ENCODE peak calls at places on chromosome 16, in nine cellular contexts. N is HFF-Myc, H is A549, G is OCI-LY7, K is Caco-2, U is suprapubic skin, W is fibroblast of the aortic adventitia, M is BJ, D is endodermal cell. P is an unnamed sample.

GRCh38 chr16:85187002-85187401 is 74.7 kb upstream of the CIBAR2 start:
- DNase-seq in N (no peak), H (no peak), G (no peak), K (no peak), U (no peak), W (peak; percentile 44), M (no peak), D (no peak), P (no peak)

GRCh38 chr16:4685292-4685691 is 8.1 kb upstream of the NUDT16L1 start:
- DNase-seq in N (no peak), H (no peak), G (no peak), K (no peak), U (no peak), W (no peak), M (no peak), D (no peak), P (no peak)

GRCh38 chr16:7541026-7541425 is 208.4 kb downstream of the RBFOX1 start:
- DNase-seq in N (no peak), H (no peak), G (no peak), K (no peak), U (no peak), W (no peak), M (no peak), D (no peak), P (no peak)

GRCh38 chr16:11390573-11391495 is 45.6 kb downstream of the RMI2 start:
- DNase-seq in N (no peak), H (no peak), G (no peak), K (no peak), U (peak; percentile 41), W (no peak), M (no peak), D (peak; percentile 72), P (no peak)

GRCh38 chr16:51880776-51881175 is 666.2 kb downstream of the TOX3 start:
- DNase-seq in N (peak; percentile 46), H (peak; percentile 28), G (no peak), K (no peak), U (no peak), W (peak; percentile 79), M (peak; percentile 58), D (no peak), P (no peak)

GRCh38 chr16:31135535-31136286 is at the start of gene PRSS8:
- DNase-seq in N (no peak), H (no peak), G (no peak), K (peak; percentile 89), U (no peak), W (no peak), M (no peak), D (peak; percentile 89), P (peak; percentile 66)

GRCh38 chr16:11597737-11598136 is 11.0 kb upstream of the LITAF start:
- DNase-seq in N (no peak), H (no peak), G (no peak), K (no peak), U (no peak), W (no peak), M (no peak), D (no peak), P (no peak)

GRCh38 chr16:68790130-68790761 is 53.1 kb upstream of the TANGO6 start:
- DNase-seq in N (no peak), H (peak; percentile 70), G (no peak), K (peak; percentile 82), U (no peak), W (peak; percentile 78), M (peak; percentile 26), D (peak; percentile 67), P (no peak)

GRCh38 chr16:4273858-4274291 is 1.1 kb upstream of the TFAP4 start:
- DNase-seq in N (no peak), H (peak; percentile 74), G (peak; percentile 75), K (peak; percentile 68), U (peak; percentile 83), W (peak; percentile 64), M (no peak), D (peak; percentile 92), P (no peak)

GRCh38 chr16:29992371-29992967 is 2.9 kb downstream of the HIRIP3 start:
- DNase-seq in N (no peak), H (no peak), G (no peak), K (no peak), U (peak; percentile 51), W (peak; percentile 58), M (no peak), D (no peak), P (no peak)

GRCh38 chr16:54538241-54538640 is 251.7 kb upstream of the IRX3 start:
- DNase-seq in N (no peak), H (no peak), G (no peak), K (no peak), U (no peak), W (peak; percentile 17), M (no peak), D (no peak), P (no peak)
- TF ChIP-seq CTCF in N (peak; percentile 19), H (no peak), G (peak; percentile 20), K (peak; percentile 41), U (no peak), W (peak; percentile 28), M (no peak), D (peak; percentile 46), P (peak; percentile 23)

GRCh38 chr16:72823961-72824490 is 223.9 kb downstream of the ZFHX3 start:
- DNase-seq in N (no peak), H (no peak), G (no peak), K (no peak), U (no peak), W (no peak), M (no peak), D (no peak), P (no peak)

GRCh38 chr16:72824761-72825160 is 223.2 kb downstream of the ZFHX3 start:
- DNase-seq in N (no peak), H (no peak), G (no peak), K (no peak), U (no peak), W (no peak), M (no peak), D (no peak), P (no peak)

GRCh38 chr16:72819345-72819744 is 228.6 kb downstream of the ZFHX3 start:
- DNase-seq in N (no peak), H (no peak), G (no peak), K (no peak), U (no peak), W (peak; percentile 36), M (peak; percentile 32), D (no peak), P (no peak)

GRCh38 chr16:72818286-72818845 is 229.6 kb downstream of the ZFHX3 start:
- DNase-seq in N (no peak), H (no peak), G (no peak), K (no peak), U (no peak), W (peak; percentile 49), M (no peak), D (peak; percentile 67), P (no peak)

DNA sequence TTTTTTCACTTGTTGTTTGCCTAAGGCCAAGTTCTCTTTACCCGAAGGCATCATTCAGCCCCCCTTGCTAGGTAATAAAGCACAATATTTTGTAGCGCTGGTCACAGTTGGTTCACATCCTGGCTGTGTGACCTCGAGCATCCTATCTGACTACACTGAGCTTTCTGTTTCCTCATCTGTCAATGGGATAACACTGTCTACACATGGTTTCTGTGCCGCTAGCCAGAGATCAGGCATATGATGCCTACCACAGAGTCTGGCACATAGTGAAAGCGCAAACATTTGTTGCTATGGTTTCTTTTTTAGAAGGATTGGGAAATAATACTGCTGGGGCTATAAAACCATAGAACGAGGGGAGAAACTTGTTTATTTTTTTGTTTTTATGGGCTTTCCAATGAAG is 226.4 kb downstream of the ZFHX3 start:
- DNase-seq in N (no peak), H (no peak), G (no peak), K (no peak), U (no peak), W (no peak), M (no peak), D (no peak), P (no peak)
- TF ChIP-seq CTCF in N (no peak), H (no peak), G (no peak), K (no peak), U (no peak), W (no peak), M (no peak), D (no peak), P (no peak)

GRCh38 chr16:86897486-86897885 is 319.1 kb downstream of the FOXL1 start:
- DNase-seq in N (no peak), H (no peak), G (no peak), K (no peak), U (no peak), W (no peak), M (no peak), D (no peak), P (no peak)

GRCh38 chr16:86894925-86895324 is 316.6 kb downstream of the FOXL1 start:
- DNase-seq in N (no peak), H (no peak), G (no peak), K (no peak), U (no peak), W (no peak), M (no peak), D (no peak), P (no peak)

GRCh38 chr16:86895609-86896008 is 317.3 kb downstream of the FOXL1 start:
- DNase-seq in N (no peak), H (no peak), G (no peak), K (no peak), U (no peak), W (no peak), M (no peak), D (no peak), P (no peak)

GRCh38 chr16:86898386-86898785 is 320.0 kb downstream of the FOXL1 start:
- DNase-seq in N (no peak), H (no peak), G (no peak), K (no peak), U (no peak), W (no peak), M (no peak), D (no peak), P (no peak)

GRCh38 chr16:86896976-86897375 is 318.6 kb downstream of the FOXL1 start:
- DNase-seq in N (no peak), H (no peak), G (no peak), K (no peak), U (no peak), W (no peak), M (no peak), D (no peak), P (no peak)
- TF ChIP-seq CTCF in N (no peak), H (no peak), G (no peak), K (no peak), U (no peak), W (no peak), M (no peak), D (no peak), P (no peak)

GRCh38 chr16:87199379-87199778 is 117.8 kb downstream of the C16orf95 start:
- DNase-seq in N (no peak), H (no peak), G (no peak), K (no peak), U (no peak), W (no peak), M (no peak), D (no peak), P (no peak)

GRCh38 chr16:87199901-87200300 is 117.3 kb downstream of the C16orf95 start:
- DNase-seq in N (no peak), H (no peak), G (no peak), K (no peak), U (no peak), W (no peak), M (no peak), D (no peak), P (no peak)

GRCh38 chr16:87200637-87201036 is 116.6 kb downstream of the C16orf95 start:
- DNase-seq in N (no peak), H (no peak), G (no peak), K (no peak), U (no peak), W (no peak), M (no peak), D (no peak), P (no peak)

GRCh38 chr16:87198328-87198731 is 118.9 kb downstream of the C16orf95 start:
- DNase-seq in N (no peak), H (no peak), G (no peak), K (no peak), U (no peak), W (no peak), M (no peak), D (peak; percentile 74), P (no peak)

GRCh38 chr16:87198881-87199280 is 118.3 kb downstream of the C16orf95 start:
- DNase-seq in N (no peak), H (no peak), G (no peak), K (no peak), U (no peak), W (no peak), M (no peak), D (no peak), P (no peak)
- TF ChIP-seq CTCF in N (no peak), H (no peak), G (no peak), K (no peak), U (no peak), W (no peak), M (no peak), D (no peak), P (no peak)